ENCODE peak calls at places on chromosomes 7 and 10, in eight cellular contexts. E, K, O, U, G, X, D and J are unnamed samples.

GRCh38 chr7:29588900-29589696 is 25.5 kb downstream of the PRR15 start:
- DNase-seq in E (peak), K (peak), O (peak), U (peak), G (peak), X (no peak), D (peak), J (peak)

GRCh38 chr7:74585844-74586243 is 71.7 kb upstream of the GTF2I start:
- DNase-seq in E (no peak), K (no peak), O (no peak), U (no peak), G (no peak), X (no peak), D (no peak), J (no peak)

GRCh38 chr7:147909712-147910111 is 680.9 kb upstream of the C7orf33 start:
- DNase-seq in E (no peak), K (no peak), O (no peak), U (no peak), G (no peak), X (no peak), D (no peak), J (no peak)

GRCh38 chr10:114879541-114880158 is 58.1 kb downstream of the FHIP2A start:
- DNase-seq in E (peak), K (no peak), O (no peak), U (no peak), G (peak), X (no peak), D (peak), J (no peak)

GRCh38 chr7:1284743-1285458 is 52.2 kb downstream of the UNCX start:
- DNase-seq in E (no peak), K (no peak), O (no peak), U (no peak), G (no peak), X (no peak), D (no peak), J (no peak)

GRCh38 chr7:2384354-2385243 is 18.8 kb upstream of the CHST12 start:
- DNase-seq in E (no peak), K (no peak), O (no peak), U (no peak), G (no peak), X (no peak), D (no peak), J (no peak)

GRCh38 chr10:60448246-60448645 is 58.6 kb upstream of the ANK3 start:
- DNase-seq in E (no peak), K (no peak), O (no peak), U (no peak), G (no peak), X (no peak), D (no peak), J (no peak)

GRCh38 chr7:157738064-157738460 is 401.3 kb downstream of the DNAJB6 start:
- DNase-seq in E (no peak), K (no peak), O (no peak), U (no peak), G (no peak), X (no peak), D (no peak), J (no peak)

GRCh38 chr7:103679156-103680132 is 233.4 kb upstream of the SLC26A5 start:
- DNase-seq in E (no peak), K (no peak), O (no peak), U (no peak), G (no peak), X (no peak), D (peak), J (no peak)

GRCh38 chr10:85319150-85319549 is 990.8 kb downstream of the CCSER2 start:
- DNase-seq in E (no peak), K (no peak), O (no peak), U (no peak), G (no peak), X (no peak), D (no peak), J (no peak)

DNA sequence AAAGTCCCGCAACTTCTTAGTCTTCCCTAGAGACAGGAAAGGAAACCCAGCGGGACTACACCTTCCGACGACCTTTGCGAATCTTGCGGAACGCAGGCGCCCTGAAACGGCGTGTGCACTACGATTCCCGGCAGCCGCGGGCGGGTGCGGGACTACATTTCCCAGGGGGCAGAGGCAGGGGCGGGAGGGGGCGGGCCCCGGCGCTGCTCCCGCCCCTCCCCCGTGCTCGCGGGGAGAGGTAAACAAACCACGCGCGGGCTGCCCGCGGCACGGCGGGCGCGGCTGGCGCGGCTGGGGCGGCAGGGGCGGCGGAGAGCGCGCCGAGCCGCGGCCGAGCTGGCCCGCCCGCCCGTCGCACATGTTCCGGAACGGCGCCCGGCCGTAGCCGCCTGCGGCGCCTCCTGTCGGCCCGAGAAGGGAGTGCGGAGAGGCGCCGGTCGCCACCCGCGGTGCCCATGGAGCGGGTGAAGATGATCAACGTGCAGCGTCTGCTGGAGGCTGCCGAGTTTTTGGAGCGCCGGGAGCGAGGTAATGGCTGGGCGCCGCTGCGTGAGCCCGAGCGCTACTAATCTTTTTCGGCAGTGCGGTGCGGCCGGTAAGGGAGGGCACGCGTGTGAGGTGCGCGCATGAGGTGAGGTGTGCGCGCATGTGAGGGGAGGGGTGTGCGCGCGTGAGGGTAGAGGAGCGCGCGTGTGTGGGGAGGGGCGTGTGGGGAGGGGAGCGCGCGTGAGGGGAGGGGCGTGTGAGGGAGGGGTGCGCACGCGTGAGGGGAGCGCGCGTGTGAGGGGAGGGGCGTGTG is 18.6 kb downstream of the MXI1 start:
- DNase-seq in E (peak), K (peak), O (peak), U (peak), G (peak), X (peak), D (peak), J (peak)
- TF ChIP-seq POLR2A in E (no peak), K (no peak), O (no peak), U (peak), G (peak), X (peak), D (no peak), J (no peak)

GRCh38 chr7:20786779-20787651 is at the start of gene SP8:
- DNase-seq in E (no peak), K (peak), O (no peak), U (no peak), G (no peak), X (no peak), D (peak), J (peak)
- TF ChIP-seq POLR2A in E (no peak), K (no peak), O (no peak), U (no peak), G (no peak), X (no peak), D (no peak), J (no peak)

DNA sequence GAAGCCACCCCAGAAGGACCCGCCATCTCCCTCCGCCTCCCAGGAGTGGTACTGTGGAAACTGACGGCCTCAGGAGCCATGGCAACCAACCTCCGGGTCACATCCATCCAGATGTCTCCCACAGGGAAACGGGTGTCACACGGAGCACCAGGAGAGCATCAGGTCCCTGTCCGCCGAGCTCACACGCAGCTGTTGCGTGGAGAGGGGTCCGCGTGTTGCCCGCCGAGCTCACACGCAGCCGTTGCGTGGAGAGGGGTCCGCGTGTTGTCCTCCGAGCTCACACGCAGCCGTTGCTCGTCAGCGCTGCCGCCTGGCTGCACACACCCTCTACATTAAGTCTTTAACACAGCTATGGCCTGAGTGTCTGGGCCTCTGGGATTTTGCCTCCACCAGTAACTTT is 311.1 kb upstream of the SHH start:
- DNase-seq in E (no peak), K (no peak), O (no peak), U (no peak), G (no peak), X (no peak), D (no peak), J (no peak)
- TF ChIP-seq POLR2A in E (no peak), K (no peak), O (no peak), U (no peak), G (no peak), X (no peak), D (no peak), J (no peak)

GRCh38 chr10:133347636-133348517 is 704 bp downstream of the PRAP1 start:
- DNase-seq in E (no peak), K (peak), O (no peak), U (no peak), G (no peak), X (no peak), D (no peak), J (no peak)

GRCh38 chr10:133349577-133350011 is 2.4 kb downstream of the PRAP1 start:
- DNase-seq in E (no peak), K (no peak), O (no peak), U (no peak), G (no peak), X (no peak), D (no peak), J (no peak)

GRCh38 chr10:133350950-133351329 is 3.8 kb downstream of the PRAP1 start:
- DNase-seq in E (no peak), K (no peak), O (no peak), U (no peak), G (no peak), X (no peak), D (no peak), J (no peak)

GRCh38 chr10:133350283-133350949 is 3.2 kb downstream of the PRAP1 start:
- DNase-seq in E (no peak), K (no peak), O (no peak), U (no peak), G (no peak), X (no peak), D (no peak), J (no peak)

GRCh38 chr10:133349160-133349568 is 2.0 kb downstream of the PRAP1 start:
- DNase-seq in E (no peak), K (no peak), O (no peak), U (no peak), G (no peak), X (no peak), D (no peak), J (no peak)
- TF ChIP-seq POLR2A in E (no peak), K (no peak), O (no peak), U (no peak), G (no peak), X (no peak), D (peak), J (no peak)

DNA sequence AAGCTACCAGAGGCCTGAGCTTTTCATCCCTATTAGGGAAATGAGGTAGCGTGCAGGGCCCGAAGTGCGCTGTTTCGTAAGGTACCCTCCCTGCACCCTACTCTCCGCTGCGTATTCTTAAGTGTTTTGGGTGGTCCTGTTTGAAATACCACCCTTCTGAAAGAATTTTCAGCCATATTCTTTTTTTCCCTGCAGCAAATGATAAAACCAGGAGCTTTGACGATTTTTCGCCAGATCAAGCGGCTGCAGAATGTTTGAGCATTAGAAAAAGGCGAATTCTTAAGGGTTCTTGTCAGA is 1.2 kb downstream of the RSBN1L start:
- DNase-seq in E (no peak), K (no peak), O (no peak), U (no peak), G (no peak), X (peak), D (no peak), J (no peak)
- TF ChIP-seq POLR2A in E (no peak), K (no peak), O (no peak), U (no peak), G (no peak), X (no peak), D (no peak), J (no peak)

GRCh38 chr7:5584091-5584490 is 160.5 kb upstream of the TNRC18 start:
- DNase-seq in E (no peak), K (no peak), O (no peak), U (no peak), G (no peak), X (no peak), D (no peak), J (no peak)
- TF ChIP-seq POLR2A in E (no peak), K (no peak), O (no peak), U (no peak), G (no peak), X (no peak), D (no peak), J (no peak)

DNA sequence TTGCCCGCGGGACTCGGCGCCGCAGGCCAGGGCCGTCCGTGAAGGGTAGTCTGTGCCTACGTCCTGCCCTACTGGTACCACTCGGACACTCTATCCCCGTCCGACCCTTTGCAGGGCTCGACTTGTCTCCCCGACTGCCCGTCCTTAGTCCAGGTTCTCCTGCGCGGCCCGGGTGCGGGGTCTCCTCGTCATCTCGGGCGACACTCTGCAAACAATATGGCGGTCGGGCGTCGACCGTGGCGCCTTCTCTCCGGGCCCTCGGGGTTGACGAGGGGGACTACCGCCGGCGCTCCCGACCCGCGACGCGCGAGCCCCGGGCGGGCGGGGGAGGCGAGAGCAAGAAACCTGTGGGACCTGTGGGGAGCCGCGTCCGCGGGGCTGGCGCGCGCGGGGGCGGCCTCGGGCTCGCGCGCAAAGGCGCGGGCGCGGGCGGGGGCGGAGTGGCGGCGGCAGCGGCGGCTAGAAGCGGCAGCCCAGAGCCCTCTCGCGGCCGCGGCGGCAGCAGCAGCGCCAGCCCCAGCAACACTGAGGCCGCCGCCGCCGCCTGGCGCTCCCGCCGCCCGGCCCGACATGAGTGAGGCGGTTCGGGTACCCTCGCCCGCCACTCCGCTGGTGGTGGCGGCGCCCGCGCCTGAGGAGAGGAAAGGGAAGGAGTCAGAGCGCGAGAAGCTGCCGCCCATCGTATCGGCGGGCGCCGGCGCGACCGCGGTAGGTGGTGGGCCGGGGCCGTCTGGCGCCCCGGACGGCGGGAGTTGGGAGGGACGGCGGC is at the start of gene HECTD2:
- DNase-seq in E (peak), K (peak), O (peak), U (peak), G (peak), X (peak), D (peak), J (peak)
- TF ChIP-seq POLR2A in E (no peak), K (peak), O (no peak), U (peak), G (peak), X (peak), D (peak), J (peak)